ENCODE peak calls at places on chromosomes 3 and 15, in nine cellular contexts. X, W, D, C, N, S, F, A and P are unnamed samples.

GRCh38 chr15:42145546-42146455 is 10.6 kb downstream of the PLA2G4F start:
- DNase-seq in S (no peak), N (no peak), W (no peak), F (no peak), D (no peak), C (no peak), A (no peak), X (no peak), P (no peak)

GRCh38 chr3:192212335-192212734 is 515.0 kb downstream of the FGF12 start:
- DNase-seq in N (no peak), W (no peak), S (peak; percentile 6), A (no peak), D (no peak), C (no peak), X (no peak), F (no peak), P (peak; percentile 7)

GRCh38 chr3:97232635-97233034 is 418.2 kb downstream of the EPHA6 start:
- DNase-seq in F (no peak), W (no peak), S (no peak), C (no peak), X (peak; percentile 6), N (no peak), A (no peak), D (no peak), P (no peak)

GRCh38 chr15:42832577-42832976 is 88.0 kb downstream of the TTBK2 start:
- DNase-seq in N (no peak), A (no peak), D (no peak), X (peak; percentile 9), W (no peak), C (no peak), F (peak; percentile 44), S (peak; percentile 78), P (peak; percentile 32)

GRCh38 chr3:163951397-163951987 is 1126.8 kb downstream of the SI start:
- DNase-seq in F (no peak), W (no peak), X (no peak), D (no peak), A (no peak), S (no peak), N (no peak), C (no peak), P (no peak)

GRCh38 chr3:46194868-46195553 is 13.1 kb downstream of the CCR1 start:
- DNase-seq in A (no peak), W (no peak), N (no peak), S (no peak), D (no peak), X (no peak), C (no peak), F (no peak), P (no peak)

GRCh38 chr3:182861345-182861744 is 68.0 kb downstream of the ATP11B start:
- DNase-seq in S (no peak), D (no peak), N (no peak), W (no peak), F (no peak), C (no peak), X (no peak), A (no peak), P (no peak)

GRCh38 chr3:129745253-129745652 is 138.8 kb upstream of the PLXND1 start:
- DNase-seq in A (no peak), S (no peak), X (peak; percentile 30), W (no peak), C (no peak), F (peak; percentile 80), N (no peak), D (no peak), P (no peak)

GRCh38 chr3:150168694-150169093 is 198.0 kb upstream of the PFN2 start:
- DNase-seq in D (no peak), N (no peak), S (peak; percentile 46), A (no peak), X (no peak), F (peak; percentile 44), C (no peak), W (no peak), P (no peak)

GRCh38 chr3:29079358-29079757 is 201.5 kb upstream of the RBMS3 start:
- DNase-seq in X (no peak), W (no peak), C (no peak), D (no peak), A (no peak), S (no peak), N (no peak), F (peak; percentile 53), P (no peak)

GRCh38 chr3:17469520-17469919 is 272.9 kb downstream of the TBC1D5 start:
- DNase-seq in C (no peak), X (no peak), F (no peak), A (no peak), W (no peak), D (no peak), N (no peak), S (peak; percentile 47), P (no peak)

GRCh38 chr3:124700880-124701684 is 29.2 kb upstream of the UMPS start:
- DNase-seq in C (no peak), X (no peak), S (peak; percentile 53), N (no peak), F (no peak), A (no peak), D (no peak), W (no peak), P (peak; percentile 12)

GRCh38 chr3:124780356-124780755 is 50.1 kb downstream of the UMPS start:
- DNase-seq in N (no peak), C (no peak), S (peak; percentile 99), F (peak; percentile 93), X (peak; percentile 86), D (no peak), W (no peak), A (peak; percentile 63), P (no peak)

GRCh38 chr3:155948476-155948875 is 78.0 kb downstream of the GMPS start:
- DNase-seq in A (no peak), S (peak; percentile 23), F (peak; percentile 41), C (no peak), D (no peak), N (no peak), W (no peak), X (no peak), P (no peak)

GRCh38 chr3:134426660-134427181 is 52.5 kb upstream of the AMOTL2 start:
- DNase-seq in N (no peak), A (no peak), X (peak; percentile 23), W (no peak), S (peak; percentile 78), C (no peak), D (no peak), F (no peak), P (no peak)

GRCh38 chr3:129195731-129196256 is 12.1 kb upstream of the CNBP start:
- DNase-seq in D (no peak), S (peak; percentile 95), W (no peak), N (no peak), F (peak; percentile 92), X (peak; percentile 90), A (peak; percentile 64), C (no peak), P (peak; percentile 75)